ENCODE peak calls at places on chromosomes 13 and 19, in five cellular contexts. One of them, this sample, is unnamed. For H3K4me1, the result is how much of the 10 kb centered on the place peaks cover.

GRCh38 chr13:66362485-66362884 is 867.7 kb downstream of the PCDH9 start:
- DNase-seq in neuronal stem cell: no peak
- DNase-seq in H9: no peak
- DNase-seq in H1: no peak
- DNase-seq in mesendoderm: no peak
- DNase-seq in this sample: peak

GRCh38 chr19:13959962-13960862 is 7.9 kb downstream of the DCAF15 start:
- DNase-seq in mesendoderm: peak
- DNase-seq in H9: peak
- DNase-seq in neuronal stem cell: no peak
- DNase-seq in H1: no peak
- DNase-seq in this sample: no peak

GRCh38 chr13:101455863-101456262 is 3.4 kb downstream of the ITGBL1 start:
- DNase-seq in neuronal stem cell: no peak
- DNase-seq in H1: no peak
- DNase-seq in mesendoderm: peak
- DNase-seq in H9: no peak
- DNase-seq in this sample: peak

GRCh38 chr13:43307921-43308433 is 284.6 kb downstream of the DNAJC15 start:
- DNase-seq in mesendoderm: no peak
- DNase-seq in neuronal stem cell: no peak
- DNase-seq in H1: no peak
- DNase-seq in H9: no peak
- DNase-seq in this sample: peak

GRCh38 chr13:95146486-95146885 is 154.8 kb downstream of the ABCC4 start:
- DNase-seq in neuronal stem cell: no peak
- DNase-seq in mesendoderm: no peak
- DNase-seq in H9: no peak
- DNase-seq in H1: no peak
- DNase-seq in this sample: no peak

GRCh38 chr13:27619711-27620376 is 485 bp downstream of the LNX2 start:
- DNase-seq in mesendoderm: peak
- DNase-seq in H1: no peak
- DNase-seq in neuronal stem cell: no peak
- DNase-seq in H9: no peak
- DNase-seq in this sample: peak

GRCh38 chr13:111239754-111240670 is 80.4 kb upstream of the TEX29 start:
- DNase-seq in neuronal stem cell: no peak
- DNase-seq in H9: no peak
- DNase-seq in mesendoderm: no peak
- DNase-seq in H1: no peak
- DNase-seq in this sample: no peak

GRCh38 chr19:39307233-39307821 is 11.1 kb downstream of the IFNL1 start:
- DNase-seq in mesendoderm: peak
- DNase-seq in H1: no peak
- DNase-seq in neuronal stem cell: no peak
- DNase-seq in H9: peak
- DNase-seq in this sample: no peak

GRCh38 chr13:52862358-52863206 is 14.1 kb upstream of the PCDH8 start:
- DNase-seq in H9: peak
- DNase-seq in H1: no peak
- DNase-seq in mesendoderm: peak
- DNase-seq in neuronal stem cell: no peak
- DNase-seq in this sample: no peak

GRCh38 chr13:105997436-105998232 is 537.8 kb downstream of the EFNB2 start:
- DNase-seq in H9: no peak
- DNase-seq in mesendoderm: no peak
- DNase-seq in H1: no peak
- DNase-seq in neuronal stem cell: no peak
- DNase-seq in this sample: no peak

GRCh38 chr19:38792250-38793111 is 3.5 kb downstream of the LGALS7B start:
- DNase-seq in H1: no peak
- DNase-seq in H9: peak
- DNase-seq in neuronal stem cell: no peak
- DNase-seq in mesendoderm: peak
- DNase-seq in this sample: no peak

GRCh38 chr19:4304509-4305252 is at the start of gene FSD1:
- DNase-seq in neuronal stem cell: peak
- DNase-seq in mesendoderm: peak
- DNase-seq in H9: peak
- DNase-seq in H1: peak
- DNase-seq in this sample: peak

GRCh38 chr19:34367424-34367957 is 2.5 kb downstream of the GPI start:
- DNase-seq in H9: no peak
- DNase-seq in mesendoderm: no peak
- DNase-seq in H1: no peak
- DNase-seq in neuronal stem cell: no peak
- DNase-seq in this sample: no peak

GRCh38 chr19:34366670-34367423 is 1.9 kb downstream of the GPI start:
- DNase-seq in H9: no peak
- DNase-seq in H1: no peak
- DNase-seq in mesendoderm: no peak
- DNase-seq in neuronal stem cell: no peak
- DNase-seq in this sample: peak

GRCh38 chr19:34364830-34365462 is at the start of gene GPI:
- DNase-seq in H1: peak
- DNase-seq in neuronal stem cell: no peak
- DNase-seq in mesendoderm: peak
- DNase-seq in H9: peak
- DNase-seq in this sample: peak

GRCh38 chr19:34364462-34364829 is 550 bp upstream of the GPI start:
- DNase-seq in H9: no peak
- DNase-seq in neuronal stem cell: no peak
- DNase-seq in mesendoderm: no peak
- DNase-seq in H1: no peak
- DNase-seq in this sample: no peak

DNA sequence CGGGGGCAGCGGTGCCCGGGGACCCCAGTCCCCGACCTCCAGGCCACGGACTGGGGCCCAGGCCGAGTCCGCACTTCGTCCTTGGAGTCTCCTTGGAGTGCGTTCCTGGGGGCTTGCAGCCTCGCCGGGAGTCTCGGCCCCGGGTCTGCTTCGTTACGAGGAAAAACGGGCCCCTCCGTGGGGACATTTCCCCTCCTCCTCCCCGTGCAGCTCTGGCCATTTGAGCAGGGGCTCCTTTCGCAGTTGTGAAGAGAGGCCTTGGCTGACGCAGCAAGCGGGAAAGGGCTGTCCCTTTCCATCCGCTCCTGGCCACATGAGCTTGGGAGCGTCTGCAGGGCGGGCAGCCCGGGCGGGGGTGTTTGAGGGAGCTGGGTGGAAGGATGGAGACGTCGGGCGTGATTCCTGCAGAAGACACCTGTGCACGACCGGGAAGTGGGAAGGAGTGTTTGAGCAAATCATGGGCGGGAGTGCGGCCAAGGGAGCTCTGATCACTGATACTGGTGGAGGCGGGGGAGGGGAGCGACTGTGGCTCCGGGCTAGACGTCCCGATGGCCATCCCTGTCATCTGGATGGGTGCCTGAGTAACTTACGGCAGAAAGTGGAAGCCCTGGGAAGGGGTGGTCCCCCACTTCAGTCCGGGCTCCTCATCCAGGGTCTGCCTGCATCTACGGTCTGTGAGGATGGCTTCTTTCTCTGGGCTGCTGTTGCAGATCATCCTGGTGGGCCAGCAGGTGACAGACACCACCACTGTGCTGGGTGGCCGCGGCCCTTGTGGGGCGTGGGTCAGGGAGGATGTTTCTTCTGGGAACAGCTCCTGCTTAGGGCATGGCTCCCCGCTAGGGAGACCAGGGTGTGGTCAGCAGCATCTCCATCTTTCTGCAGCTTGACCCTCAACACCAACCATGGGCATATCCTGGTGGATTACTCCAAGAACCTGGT is 736 bp downstream of the GPI start:
- DNase-seq in H1: no peak
- DNase-seq in neuronal stem cell: no peak
- DNase-seq in H9: peak
- DNase-seq in mesendoderm: peak
- DNase-seq in this sample: peak
- H3K23ac ChIP-seq in H1: no peak
- H3K23ac ChIP-seq in neuronal stem cell: peak
- H3K23ac ChIP-seq in H9: no peak
- H3K23ac ChIP-seq in mesendoderm: peak
- H3K23ac ChIP-seq in this sample: peak

GRCh38 chr13:113028336-113029060 is 59.5 kb downstream of the MCF2L start:
- DNase-seq in H1: no peak
- DNase-seq in mesendoderm: no peak
- DNase-seq in H9: no peak
- DNase-seq in neuronal stem cell: no peak
- DNase-seq in this sample: no peak

GRCh38 chr13:113029061-113029445 is 60.0 kb downstream of the MCF2L start:
- DNase-seq in H9: no peak
- DNase-seq in mesendoderm: no peak
- DNase-seq in H1: no peak
- DNase-seq in neuronal stem cell: no peak
- DNase-seq in this sample: no peak

GRCh38 chr13:113026391-113026910 is 57.4 kb downstream of the MCF2L start:
- DNase-seq in mesendoderm: no peak
- DNase-seq in H1: no peak
- DNase-seq in H9: no peak
- DNase-seq in neuronal stem cell: no peak
- DNase-seq in this sample: no peak

GRCh38 chr13:113027095-113027494 is 58.1 kb downstream of the MCF2L start:
- DNase-seq in H1: no peak
- DNase-seq in mesendoderm: no peak
- DNase-seq in neuronal stem cell: no peak
- DNase-seq in H9: no peak
- DNase-seq in this sample: no peak

DNA sequence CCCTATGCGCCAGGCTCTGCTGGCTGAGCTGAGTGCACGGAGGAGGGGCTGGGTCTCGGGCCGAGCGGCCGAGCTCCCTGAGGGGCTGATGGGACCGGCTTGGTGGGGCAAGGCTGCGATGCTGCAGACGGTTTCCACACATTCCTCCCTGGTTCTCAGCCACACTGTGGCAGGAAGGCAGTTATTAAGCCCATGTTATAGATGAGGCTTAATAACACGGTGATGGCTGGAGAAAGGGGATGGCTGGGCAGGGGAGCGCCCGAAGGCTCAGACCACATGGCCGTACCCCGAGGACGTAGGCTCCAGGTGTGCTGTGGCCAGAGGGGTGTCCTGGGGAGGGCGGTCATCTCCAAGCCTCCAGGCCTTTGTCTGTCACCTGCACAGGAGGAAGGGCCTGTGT is 58.6 kb downstream of the MCF2L start:
- DNase-seq in mesendoderm: no peak
- DNase-seq in neuronal stem cell: no peak
- DNase-seq in H1: no peak
- DNase-seq in H9: no peak
- DNase-seq in this sample: no peak
- H3K4me1 ChIP-seq in mesendoderm: under half
- H3K4me1 ChIP-seq in neuronal stem cell: under half
- H3K4me1 ChIP-seq in H1: under half
- H3K4me1 ChIP-seq in H9: under half
- H3K4me1 ChIP-seq in this sample: under half

GRCh38 chr13:99304541-99304940 is 2.7 kb downstream of the GPR183 start:
- DNase-seq in H1: no peak
- DNase-seq in neuronal stem cell: no peak
- DNase-seq in mesendoderm: no peak
- DNase-seq in H9: no peak
- DNase-seq in this sample: no peak
- H3K4ac ChIP-seq in H1: no peak
- H3K4ac ChIP-seq in neuronal stem cell: no peak
- H3K4ac ChIP-seq in mesendoderm: no peak
- H3K4ac ChIP-seq in H9: no peak
- H3K4ac ChIP-seq in this sample: no peak

DNA sequence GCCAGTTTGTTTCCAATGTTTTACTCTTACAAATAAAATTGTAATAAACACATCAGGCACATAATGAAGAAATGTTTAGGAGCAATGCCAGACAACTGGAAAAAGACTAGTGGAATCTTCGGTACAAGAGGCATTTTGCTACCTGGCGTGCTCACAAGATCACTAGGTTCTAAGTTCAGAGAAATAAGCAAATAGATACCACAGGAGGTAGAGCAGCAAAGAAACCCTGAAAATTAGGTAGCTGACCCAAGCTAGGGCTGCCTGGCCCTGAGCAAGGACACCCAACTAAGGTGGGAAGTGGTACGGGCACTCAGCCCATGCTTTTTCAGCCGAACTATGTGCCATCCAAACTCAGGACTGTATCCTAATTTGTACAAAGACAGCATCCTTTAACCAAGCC is 32.2 kb upstream of the TPP2 start:
- DNase-seq in mesendoderm: no peak
- DNase-seq in H9: no peak
- DNase-seq in neuronal stem cell: no peak
- DNase-seq in H1: no peak
- DNase-seq in this sample: no peak
- H3K23ac ChIP-seq in mesendoderm: no peak
- H3K23ac ChIP-seq in H9: no peak
- H3K23ac ChIP-seq in neuronal stem cell: no peak
- H3K23ac ChIP-seq in H1: no peak
- H3K23ac ChIP-seq in this sample: no peak

GRCh38 chr13:114070098-114070799 is 62.2 kb downstream of the RASA3 start:
- DNase-seq in H1: no peak
- DNase-seq in mesendoderm: no peak
- DNase-seq in H9: no peak
- DNase-seq in neuronal stem cell: no peak
- DNase-seq in this sample: no peak

GRCh38 chr13:114067381-114067885 is 65.0 kb downstream of the RASA3 start:
- DNase-seq in mesendoderm: no peak
- DNase-seq in H1: no peak
- DNase-seq in H9: no peak
- DNase-seq in neuronal stem cell: no peak
- DNase-seq in this sample: peak

GRCh38 chr13:114069376-114070097 is 62.9 kb downstream of the RASA3 start:
- DNase-seq in neuronal stem cell: no peak
- DNase-seq in H1: no peak
- DNase-seq in mesendoderm: no peak
- DNase-seq in H9: no peak
- DNase-seq in this sample: no peak

GRCh38 chr13:114067886-114068722 is 64.3 kb downstream of the RASA3 start:
- DNase-seq in mesendoderm: no peak
- DNase-seq in H1: no peak
- DNase-seq in neuronal stem cell: no peak
- DNase-seq in H9: no peak
- DNase-seq in this sample: no peak

GRCh38 chr13:114068723-114069322 is 63.6 kb downstream of the RASA3 start:
- DNase-seq in neuronal stem cell: no peak
- DNase-seq in H9: no peak
- DNase-seq in mesendoderm: peak
- DNase-seq in H1: no peak
- DNase-seq in this sample: peak
- H3K4me1 ChIP-seq in neuronal stem cell: half or more
- H3K4me1 ChIP-seq in H9: under half
- H3K4me1 ChIP-seq in mesendoderm: under half
- H3K4me1 ChIP-seq in H1: under half
- H3K4me1 ChIP-seq in this sample: under half